ENCODE peak calls at places on chromosomes 13 and 19, in nine cellular contexts. T is IMR-90; B is GM18507; Y is ACHN; C is T-cell; L is SHP77; N is activated gamma-delta T cell treated with anti-CD3 and anti-CD28 coated beads, Interleukin-2, amount 50 U/mL, for 16 hours; Q is CD8-positive, alpha-beta T cell; F is activated T-helper 1 cell treated with anti-CD3 and anti-CD28 coated beads, Interleukin-2, amount 50 U/mL, for 16 hours. Z is an unnamed sample.

GRCh38 chr13:72221276-72221962 is 354.4 kb upstream of the DACH1 start:
- DNase-seq in F (no peak), N (no peak), T (no peak), B (no peak), Q (no peak), Y (peak), L (peak), C (no peak), Z (no peak)

GRCh38 chr13:95858286-95859075 is 181.5 kb downstream of the DNAJC3 start:
- DNase-seq in N (no peak), C (no peak), T (peak), B (no peak), Y (no peak), F (no peak), Q (no peak), L (no peak), Z (no peak)

GRCh38 chr19:31312004-31312403 is 37.2 kb downstream of the TSHZ3 start:
- DNase-seq in N (no peak), B (no peak), C (no peak), F (no peak), L (no peak), Y (no peak), Q (no peak), T (peak), Z (no peak)

GRCh38 chr13:57739791-57740190 is 108.2 kb downstream of the PCDH17 start:
- DNase-seq in T (no peak), B (no peak), Q (no peak), F (no peak), L (no peak), C (no peak), Y (no peak), N (no peak), Z (no peak)

GRCh38 chr13:113848431-113849260 is 15.2 kb downstream of the GAS6 start:
- DNase-seq in C (no peak), T (no peak), L (no peak), N (no peak), F (no peak), Q (no peak), Y (no peak), B (no peak), Z (no peak)

GRCh38 chr19:16890461-16891184 is 1.8 kb downstream of the F2RL3 start:
- DNase-seq in Q (no peak), F (no peak), L (no peak), T (no peak), B (no peak), Y (no peak), N (no peak), C (no peak), Z (no peak)

GRCh38 chr19:2976609-2977000 is 759 bp upstream of the TLE6 start:
- DNase-seq in N (no peak), B (no peak), T (no peak), F (no peak), Q (no peak), Y (no peak), C (no peak), L (no peak), Z (no peak)

GRCh38 chr19:57572415-57572947 is 6.2 kb downstream of the ZNF416 start:
- DNase-seq in Y (no peak), L (no peak), C (no peak), N (no peak), T (no peak), Q (no peak), F (no peak), B (no peak), Z (no peak)

GRCh38 chr13:96053003-96053703 is at the start of gene UGGT2:
- DNase-seq in L (peak), N (no peak), F (no peak), Y (peak), Q (no peak), B (peak), C (no peak), T (peak), Z (peak)

GRCh38 chr19:1599460-1599846 is 5.8 kb downstream of the UQCR11 start:
- DNase-seq in C (no peak), N (no peak), Q (no peak), B (no peak), T (no peak), L (no peak), F (no peak), Y (no peak), Z (no peak)

GRCh38 chr13:99087130-99087953 is 109.5 kb upstream of the DOCK9 start:
- DNase-seq in B (peak), C (peak), L (peak), N (peak), Y (peak), T (peak), Q (peak), F (peak), Z (peak)

GRCh38 chr13:36298535-36299068 is 988 bp upstream of the CCDC169 start:
- DNase-seq in C (no peak), F (no peak), N (no peak), B (no peak), T (no peak), Y (peak), L (no peak), Q (no peak), Z (no peak)

GRCh38 chr13:86633346-86633745 is 834.1 kb upstream of the SLITRK6 start:
- DNase-seq in C (no peak), F (no peak), N (no peak), B (no peak), T (no peak), Y (no peak), Q (no peak), L (no peak), Z (no peak)

GRCh38 chr13:101916758-101917474 is 464.4 kb downstream of the ITGBL1 start:
- DNase-seq in B (no peak), T (no peak), L (no peak), Y (no peak), F (no peak), C (no peak), Q (no peak), N (no peak), Z (no peak)

GRCh38 chr19:19866599-19867248 is 1.0 kb downstream of the ZNF253 start:
- DNase-seq in L (no peak), Y (no peak), B (peak), T (no peak), Q (peak), C (peak), N (peak), F (peak), Z (peak)

GRCh38 chr13:50587122-50587521 is 256.4 kb downstream of the DLEU7 start:
- DNase-seq in Y (no peak), C (no peak), F (no peak), N (no peak), Q (no peak), T (no peak), B (no peak), L (no peak), Z (no peak)

GRCh38 chr19:10193666-10194499 is 870 bp downstream of the DNMT1 start:
- DNase-seq in L (peak), N (no peak), T (peak), B (peak), C (no peak), Y (peak), Q (peak), F (no peak), Z (no peak)

GRCh38 chr13:108060111-108060510 is 155.2 kb downstream of the LIG4 start:
- DNase-seq in N (no peak), F (no peak), L (no peak), Y (no peak), B (no peak), C (no peak), T (no peak), Q (no peak), Z (no peak)

GRCh38 chr19:42028304-42029216 is 34.5 kb upstream of the ATP1A3 start:
- DNase-seq in F (no peak), Q (no peak), L (peak), Y (peak), N (no peak), C (no peak), T (no peak), B (no peak), Z (peak)

GRCh38 chr13:110382229-110382628 is 75.1 kb downstream of the COL4A2 start:
- DNase-seq in N (no peak), T (peak), Y (peak), Q (no peak), C (no peak), B (no peak), F (no peak), L (no peak), Z (no peak)

GRCh38 chr13:66853559-66853958 is 376.6 kb downstream of the PCDH9 start:
- DNase-seq in L (no peak), F (no peak), B (no peak), Y (no peak), T (no peak), Q (no peak), C (no peak), N (no peak), Z (no peak)

GRCh38 chr13:97113231-97114001 is 108.7 kb upstream of the MBNL2 start:
- DNase-seq in B (no peak), T (no peak), L (no peak), C (no peak), N (no peak), F (no peak), Y (no peak), Q (no peak), Z (no peak)

GRCh38 chr13:49859568-49859967 is 67.1 kb upstream of the KPNA3 start:
- DNase-seq in F (no peak), Q (no peak), T (peak), C (no peak), B (no peak), N (no peak), L (no peak), Y (peak), Z (no peak)

GRCh38 chr19:35783469-35784400 is 8.4 kb downstream of the ARHGAP33 start:
- DNase-seq in N (no peak), F (no peak), Q (no peak), C (no peak), Y (no peak), B (no peak), T (no peak), L (no peak), Z (no peak)

GRCh38 chr13:99226493-99226892 is 25.8 kb downstream of the UBAC2 start:
- DNase-seq in N (no peak), B (no peak), L (no peak), Q (no peak), F (no peak), Y (no peak), C (no peak), T (no peak), Z (no peak)

GRCh38 chr13:32284927-32285632 is 30.1 kb downstream of the ZAR1L start:
- DNase-seq in T (peak), C (no peak), N (no peak), B (no peak), Q (no peak), F (no peak), L (no peak), Y (peak), Z (no peak)

GRCh38 chr13:110366733-110367132 is 59.6 kb downstream of the COL4A2 start:
- DNase-seq in L (no peak), C (no peak), F (no peak), Y (no peak), T (no peak), Q (no peak), N (no peak), B (no peak), Z (no peak)

GRCh38 chr13:106398289-106398688 is 137.2 kb downstream of the EFNB2 start:
- DNase-seq in T (no peak), N (no peak), Q (no peak), Y (no peak), B (no peak), C (no peak), F (no peak), L (no peak), Z (no peak)

GRCh38 chr13:22748866-22749586 is 431.8 kb upstream of the SGCG start:
- DNase-seq in L (no peak), F (no peak), N (no peak), C (no peak), Q (no peak), T (no peak), Y (no peak), B (no peak), Z (no peak)

GRCh38 chr19:29329460-29330134 is 116.6 kb upstream of the UQCRFS1 start:
- DNase-seq in L (no peak), Q (no peak), C (no peak), B (no peak), T (no peak), Y (peak), N (no peak), F (no peak), Z (no peak)

GRCh38 chr13:39415403-39415802 is 187.6 kb downstream of the LHFPL6 start:
- DNase-seq in Q (no peak), F (no peak), L (no peak), N (no peak), Y (peak), C (no peak), B (no peak), T (peak), Z (no peak)

GRCh38 chr19:590396-590745 is 690 bp downstream of the HCN2 start:
- DNase-seq in F (no peak), L (no peak), Q (peak), C (peak), B (no peak), Y (peak), T (peak), N (no peak), Z (no peak)

GRCh38 chr13:61111529-61111928 is 304.1 kb downstream of the PCDH20 start:
- DNase-seq in C (no peak), T (no peak), N (no peak), B (no peak), Y (no peak), Q (no peak), L (no peak), F (no peak), Z (no peak)